ENCODE peak calls at places on chromosomes 6 and 20, in six cellular contexts. E is cardiac fibroblast, M is IMR-90, B is iPS-NIHi11, T is Panc1, W is HTR-8/SVneo. X is an unnamed sample.

GRCh38 chr20:19850190-19850533 is 92.1 kb downstream of the RIN2 start:
- DNase-seq in E (peak; percentile 48), M (no peak), B (peak; percentile 26), T (no peak), W (no peak), X (no peak)

GRCh38 chr6:17031961-17032360 is 69.9 kb upstream of the STMND1 start:
- DNase-seq in E (no peak), M (no peak), B (no peak), T (no peak), W (no peak), X (no peak)

GRCh38 chr20:24950836-24951525 is 1.9 kb downstream of the CST7 start:
- DNase-seq in E (no peak), M (no peak), B (no peak), T (no peak), W (no peak), X (no peak)

GRCh38 chr6:4264076-4264475 is 128.7 kb upstream of the ECI2 start:
- DNase-seq in E (no peak), M (no peak), B (no peak), T (no peak), W (no peak), X (no peak)

GRCh38 chr6:36757943-36758508 is 60.4 kb downstream of the RAB44 start:
- DNase-seq in E (no peak), M (no peak), B (no peak), T (no peak), W (no peak), X (no peak)

GRCh38 chr6:165321150-165321549 is 11.7 kb upstream of the C6orf118 start:
- DNase-seq in E (no peak), M (no peak), B (no peak), T (no peak), W (no peak), X (no peak)

GRCh38 chr6:149201068-149201655 is 116.3 kb upstream of the TAB2 start:
- DNase-seq in E (no peak), M (no peak), B (no peak), T (no peak), W (no peak), X (no peak)

GRCh38 chr6:44825284-44825683 is 437.8 kb downstream of the CDC5L start:
- DNase-seq in E (no peak), M (no peak), B (no peak), T (no peak), W (no peak), X (no peak)

GRCh38 chr6:4894049-4894448 is 109.8 kb downstream of the RPP40 start:
- DNase-seq in E (no peak), M (no peak), B (no peak), T (no peak), W (no peak), X (no peak)

GRCh38 chr20:46814366-46815232 is 80.0 kb upstream of the EYA2 start:
- DNase-seq in E (peak; percentile 15), M (peak; percentile 87), B (peak; percentile 60), T (peak; percentile 57), W (peak; percentile 79), X (peak; percentile 90)

GRCh38 chr6:133590814-133591213 is 298.1 kb upstream of the TCF21 start:
- DNase-seq in E (no peak), M (peak; percentile 41), B (no peak), T (no peak), W (no peak), X (peak; percentile 39)

X was measured in DMS53.